ENCODE peak calls at places on chromosomes 16 and 17, in six cellular contexts. One of them, this sample, is unnamed.

GRCh38 chr16:14487579-14487978 is 142.5 kb downstream of the PARN start:
- DNase-seq in SK-N-SH: peak
- DNase-seq in K562: peak
- DNase-seq in HepG2: no peak
- DNase-seq in H1: no peak
- DNase-seq in GM12878: no peak
- DNase-seq in this sample: no peak

GRCh38 chr16:23640669-23640958 is 496 bp downstream of the PALB2 start:
- DNase-seq in SK-N-SH: peak
- DNase-seq in K562: peak
- DNase-seq in HepG2: no peak
- DNase-seq in H1: peak
- DNase-seq in GM12878: no peak
- DNase-seq in this sample: no peak

GRCh38 chr16:28304214-28304613 is 11.9 kb downstream of the SBK1 start:
- DNase-seq in SK-N-SH: no peak
- DNase-seq in K562: peak
- DNase-seq in HepG2: peak
- DNase-seq in H1: no peak
- DNase-seq in GM12878: no peak
- DNase-seq in this sample: no peak

GRCh38 chr17:28187931-28188330 is 131.1 kb upstream of the TMEM97 start:
- DNase-seq in SK-N-SH: no peak
- DNase-seq in K562: no peak
- DNase-seq in HepG2: no peak
- DNase-seq in H1: no peak
- DNase-seq in GM12878: no peak
- DNase-seq in this sample: no peak

GRCh38 chr17:29837531-29837930 is 92.5 kb downstream of the SSH2 start:
- DNase-seq in SK-N-SH: no peak
- DNase-seq in K562: no peak
- DNase-seq in HepG2: no peak
- DNase-seq in H1: no peak
- DNase-seq in GM12878: no peak
- DNase-seq in this sample: no peak

GRCh38 chr16:62648256-62648655 is 612.0 kb upstream of the CDH8 start:
- DNase-seq in SK-N-SH: no peak
- DNase-seq in K562: no peak
- DNase-seq in HepG2: no peak
- DNase-seq in H1: no peak
- DNase-seq in GM12878: no peak
- DNase-seq in this sample: no peak

GRCh38 chr16:2715519-2715918 is 4.5 kb downstream of the PRSS27 start:
- DNase-seq in SK-N-SH: no peak
- DNase-seq in K562: peak
- DNase-seq in HepG2: no peak
- DNase-seq in H1: no peak
- DNase-seq in GM12878: no peak
- DNase-seq in this sample: no peak

GRCh38 chr17:35376245-35376644 is 2.8 kb upstream of the SLFN11 start:
- DNase-seq in SK-N-SH: no peak
- DNase-seq in K562: no peak
- DNase-seq in HepG2: no peak
- DNase-seq in H1: no peak
- DNase-seq in GM12878: no peak
- DNase-seq in this sample: no peak

GRCh38 chr17:44071772-44072171 is 1.2 kb downstream of the G6PC3 start:
- DNase-seq in SK-N-SH: no peak
- DNase-seq in K562: peak
- DNase-seq in HepG2: no peak
- DNase-seq in H1: no peak
- DNase-seq in GM12878: no peak
- DNase-seq in this sample: no peak

GRCh38 chr16:86669937-86670772 is 91.8 kb downstream of the FOXL1 start:
- DNase-seq in SK-N-SH: no peak
- DNase-seq in K562: no peak
- DNase-seq in HepG2: no peak
- DNase-seq in H1: no peak
- DNase-seq in GM12878: no peak
- DNase-seq in this sample: no peak

GRCh38 chr17:78401246-78401645 is 22.8 kb downstream of the PGS1 start:
- DNase-seq in SK-N-SH: no peak
- DNase-seq in K562: no peak
- DNase-seq in HepG2: no peak
- DNase-seq in H1: no peak
- DNase-seq in GM12878: no peak
- DNase-seq in this sample: no peak
- TF ChIP-seq YY1 in SK-N-SH: no peak
- TF ChIP-seq YY1 in K562: no peak
- TF ChIP-seq YY1 in HepG2: no peak
- TF ChIP-seq YY1 in H1: no peak
- TF ChIP-seq YY1 in GM12878: no peak
- TF ChIP-seq YY1 in this sample: no peak

GRCh38 chr17:62135742-62136141 is 70.7 kb upstream of the MED13 start:
- DNase-seq in SK-N-SH: no peak
- DNase-seq in K562: no peak
- DNase-seq in HepG2: no peak
- DNase-seq in H1: no peak
- DNase-seq in GM12878: no peak
- DNase-seq in this sample: no peak

GRCh38 chr17:62139141-62139540 is 74.1 kb upstream of the MED13 start:
- DNase-seq in SK-N-SH: no peak
- DNase-seq in K562: no peak
- DNase-seq in HepG2: no peak
- DNase-seq in H1: no peak
- DNase-seq in GM12878: no peak
- DNase-seq in this sample: no peak

GRCh38 chr17:62134397-62134796 is 69.3 kb upstream of the MED13 start:
- DNase-seq in SK-N-SH: no peak
- DNase-seq in K562: no peak
- DNase-seq in HepG2: no peak
- DNase-seq in H1: no peak
- DNase-seq in GM12878: no peak
- DNase-seq in this sample: no peak

GRCh38 chr17:62140836-62141235 is 75.8 kb upstream of the MED13 start:
- DNase-seq in SK-N-SH: no peak
- DNase-seq in K562: no peak
- DNase-seq in HepG2: no peak
- DNase-seq in H1: no peak
- DNase-seq in GM12878: no peak
- DNase-seq in this sample: no peak

GRCh38 chr17:62140376-62140775 is 75.3 kb upstream of the MED13 start:
- DNase-seq in SK-N-SH: no peak
- DNase-seq in K562: no peak
- DNase-seq in HepG2: no peak
- DNase-seq in H1: no peak
- DNase-seq in GM12878: no peak
- DNase-seq in this sample: no peak
- TF ChIP-seq SIN3A in SK-N-SH: no peak
- TF ChIP-seq SIN3A in K562: no peak
- TF ChIP-seq SIN3A in HepG2: no peak
- TF ChIP-seq SIN3A in H1: no peak
- TF ChIP-seq SIN3A in GM12878: no peak
- TF ChIP-seq SIN3A in this sample: no peak

GRCh38 chr16:58119509-58119845 is 9.7 kb downstream of the CFAP20 start:
- DNase-seq in SK-N-SH: no peak
- DNase-seq in K562: no peak
- DNase-seq in HepG2: no peak
- DNase-seq in H1: no peak
- DNase-seq in GM12878: no peak
- DNase-seq in this sample: no peak

GRCh38 chr16:58118801-58119508 is 10.2 kb downstream of the CFAP20 start:
- DNase-seq in SK-N-SH: no peak
- DNase-seq in K562: no peak
- DNase-seq in HepG2: no peak
- DNase-seq in H1: no peak
- DNase-seq in GM12878: no peak
- DNase-seq in this sample: no peak

GRCh38 chr16:58116529-58116928 is 12.7 kb downstream of the CFAP20 start:
- DNase-seq in SK-N-SH: no peak
- DNase-seq in K562: no peak
- DNase-seq in HepG2: no peak
- DNase-seq in H1: no peak
- DNase-seq in GM12878: no peak
- DNase-seq in this sample: no peak

GRCh38 chr16:58114827-58115825 is 14.1 kb downstream of the CFAP20 start:
- DNase-seq in SK-N-SH: peak
- DNase-seq in K562: no peak
- DNase-seq in HepG2: no peak
- DNase-seq in H1: no peak
- DNase-seq in GM12878: no peak
- DNase-seq in this sample: no peak

GRCh38 chr16:58116046-58116445 is 13.1 kb downstream of the CFAP20 start:
- DNase-seq in SK-N-SH: no peak
- DNase-seq in K562: no peak
- DNase-seq in HepG2: no peak
- DNase-seq in H1: no peak
- DNase-seq in GM12878: no peak
- DNase-seq in this sample: no peak
- TF ChIP-seq YY1 in SK-N-SH: no peak
- TF ChIP-seq YY1 in K562: no peak
- TF ChIP-seq YY1 in HepG2: no peak
- TF ChIP-seq YY1 in H1: no peak
- TF ChIP-seq YY1 in GM12878: no peak
- TF ChIP-seq YY1 in this sample: no peak

GRCh38 chr17:6495450-6496115 is 51.3 kb downstream of the PIMREG start:
- DNase-seq in SK-N-SH: no peak
- DNase-seq in K562: no peak
- DNase-seq in HepG2: no peak
- DNase-seq in H1: no peak
- DNase-seq in GM12878: no peak
- DNase-seq in this sample: no peak
- TF ChIP-seq SIN3A in SK-N-SH: no peak
- TF ChIP-seq SIN3A in K562: no peak
- TF ChIP-seq SIN3A in HepG2: no peak
- TF ChIP-seq SIN3A in H1: no peak
- TF ChIP-seq SIN3A in GM12878: no peak
- TF ChIP-seq SIN3A in this sample: no peak

GRCh38 chr17:82239926-82240505 is 11.2 kb downstream of the SLC16A3 start:
- DNase-seq in SK-N-SH: no peak
- DNase-seq in K562: no peak
- DNase-seq in HepG2: peak
- DNase-seq in H1: no peak
- DNase-seq in GM12878: no peak
- DNase-seq in this sample: no peak
- TF ChIP-seq YY1 in SK-N-SH: no peak
- TF ChIP-seq YY1 in K562: no peak
- TF ChIP-seq YY1 in HepG2: peak
- TF ChIP-seq YY1 in H1: no peak
- TF ChIP-seq YY1 in GM12878: no peak
- TF ChIP-seq YY1 in this sample: no peak

GRCh38 chr16:83994087-83994486 is 26.0 kb downstream of the NECAB2 start:
- DNase-seq in SK-N-SH: no peak
- DNase-seq in K562: no peak
- DNase-seq in HepG2: peak
- DNase-seq in H1: no peak
- DNase-seq in GM12878: no peak
- DNase-seq in this sample: peak

GRCh38 chr16:83992624-83993023 is 24.6 kb downstream of the NECAB2 start:
- DNase-seq in SK-N-SH: no peak
- DNase-seq in K562: no peak
- DNase-seq in HepG2: no peak
- DNase-seq in H1: no peak
- DNase-seq in GM12878: no peak
- DNase-seq in this sample: no peak

GRCh38 chr16:83994703-83995102 is 26.7 kb downstream of the NECAB2 start:
- DNase-seq in SK-N-SH: no peak
- DNase-seq in K562: no peak
- DNase-seq in HepG2: no peak
- DNase-seq in H1: no peak
- DNase-seq in GM12878: no peak
- DNase-seq in this sample: no peak

GRCh38 chr16:83990492-83990891 is 22.4 kb downstream of the NECAB2 start:
- DNase-seq in SK-N-SH: no peak
- DNase-seq in K562: no peak
- DNase-seq in HepG2: no peak
- DNase-seq in H1: no peak
- DNase-seq in GM12878: no peak
- DNase-seq in this sample: no peak

DNA sequence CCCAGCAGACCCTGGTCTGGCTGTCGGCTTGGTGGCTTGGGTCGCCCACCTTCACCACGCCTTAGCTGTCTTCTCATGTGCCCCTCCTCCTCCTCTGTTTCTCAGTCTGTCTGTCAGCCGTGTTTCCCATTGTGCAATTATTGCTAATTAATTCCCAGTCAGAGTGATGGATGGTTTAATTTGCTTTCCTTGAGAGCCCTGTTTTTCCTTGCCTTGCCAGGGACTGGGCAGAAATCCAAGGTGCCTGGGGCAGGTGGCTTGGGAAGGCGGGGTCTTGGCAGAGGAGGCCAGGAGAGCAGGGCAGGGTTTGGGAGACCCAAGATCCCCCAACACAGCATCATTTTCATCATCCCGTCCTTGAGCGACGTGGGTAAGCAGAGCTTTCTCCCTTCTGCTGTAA is 21.3 kb downstream of the NECAB2 start:
- DNase-seq in SK-N-SH: peak
- DNase-seq in K562: no peak
- DNase-seq in HepG2: no peak
- DNase-seq in H1: no peak
- DNase-seq in GM12878: no peak
- DNase-seq in this sample: no peak
- TF ChIP-seq SIN3A in SK-N-SH: no peak
- TF ChIP-seq SIN3A in K562: no peak
- TF ChIP-seq SIN3A in HepG2: no peak
- TF ChIP-seq SIN3A in H1: no peak
- TF ChIP-seq SIN3A in GM12878: no peak
- TF ChIP-seq SIN3A in this sample: no peak

GRCh38 chr16:57146735-57147134 is 39.1 kb downstream of the PSME3IP1 start:
- DNase-seq in SK-N-SH: peak
- DNase-seq in K562: peak
- DNase-seq in HepG2: peak
- DNase-seq in H1: no peak
- DNase-seq in GM12878: no peak
- DNase-seq in this sample: no peak
- TF ChIP-seq YY1 in SK-N-SH: no peak
- TF ChIP-seq YY1 in K562: no peak
- TF ChIP-seq YY1 in HepG2: no peak
- TF ChIP-seq YY1 in H1: no peak
- TF ChIP-seq YY1 in GM12878: no peak
- TF ChIP-seq YY1 in this sample: no peak